ENCODE peak calls at places on chromosomes 3 and 15, in nine cellular contexts. One of them, this sample, is unnamed.

GRCh38 chr15:36784717-36785116 is 205.3 kb downstream of the CDIN1 start:
- DNase-seq in upper lobe of right lung: no peak
- DNase-seq in iris pigment epithelial cell: no peak
- DNase-seq in NK-92 treated with Interleukin-12 subunit alpha and Interleukin-12 subunit beta, amount 100 ng/mL, for 24 hours: no peak
- DNase-seq in NCI-H2029: no peak
- DNase-seq in putamen: no peak
- DNase-seq in amniotic stem cell: no peak
- DNase-seq in activated CD4-positive, alpha-beta T cell treated with anti-CD3 and anti-CD28 coated beads, Interleukin-2, amount 10 ng/mL, durations not matched to agents 7 days and 5 days: no peak
- DNase-seq in activated T-cell treated with anti-CD3 and anti-CD28 coated beads for 1 hour: no peak
- DNase-seq in this sample: no peak

GRCh38 chr3:186414735-186415419 is 52.8 kb upstream of the DGKG start:
- DNase-seq in NCI-H2029: no peak
- DNase-seq in activated CD4-positive, alpha-beta T cell treated with anti-CD3 and anti-CD28 coated beads, Interleukin-2, amount 10 ng/mL, durations not matched to agents 7 days and 5 days: no peak
- DNase-seq in iris pigment epithelial cell: peak
- DNase-seq in putamen: no peak
- DNase-seq in amniotic stem cell: no peak
- DNase-seq in upper lobe of right lung: no peak
- DNase-seq in NK-92 treated with Interleukin-12 subunit alpha and Interleukin-12 subunit beta, amount 100 ng/mL, for 24 hours: no peak
- DNase-seq in activated T-cell treated with anti-CD3 and anti-CD28 coated beads for 1 hour: no peak
- DNase-seq in this sample: no peak

GRCh38 chr15:52338891-52339290 is 43.3 kb upstream of the MYO5C start:
- DNase-seq in iris pigment epithelial cell: no peak
- DNase-seq in NK-92 treated with Interleukin-12 subunit alpha and Interleukin-12 subunit beta, amount 100 ng/mL, for 24 hours: no peak
- DNase-seq in NCI-H2029: no peak
- DNase-seq in activated CD4-positive, alpha-beta T cell treated with anti-CD3 and anti-CD28 coated beads, Interleukin-2, amount 10 ng/mL, durations not matched to agents 7 days and 5 days: no peak
- DNase-seq in activated T-cell treated with anti-CD3 and anti-CD28 coated beads for 1 hour: no peak
- DNase-seq in amniotic stem cell: no peak
- DNase-seq in putamen: peak
- DNase-seq in upper lobe of right lung: no peak
- DNase-seq in this sample: no peak

GRCh38 chr3:58008140-58009025 is at the start of gene FLNB:
- DNase-seq in activated T-cell treated with anti-CD3 and anti-CD28 coated beads for 1 hour: peak
- DNase-seq in iris pigment epithelial cell: peak
- DNase-seq in amniotic stem cell: no peak
- DNase-seq in NCI-H2029: peak
- DNase-seq in putamen: peak
- DNase-seq in upper lobe of right lung: peak
- DNase-seq in activated CD4-positive, alpha-beta T cell treated with anti-CD3 and anti-CD28 coated beads, Interleukin-2, amount 10 ng/mL, durations not matched to agents 7 days and 5 days: peak
- DNase-seq in NK-92 treated with Interleukin-12 subunit alpha and Interleukin-12 subunit beta, amount 100 ng/mL, for 24 hours: peak
- DNase-seq in this sample: peak

GRCh38 chr3:66622756-66623452 is 122.1 kb upstream of the LRIG1 start:
- DNase-seq in upper lobe of right lung: no peak
- DNase-seq in amniotic stem cell: no peak
- DNase-seq in NCI-H2029: no peak
- DNase-seq in NK-92 treated with Interleukin-12 subunit alpha and Interleukin-12 subunit beta, amount 100 ng/mL, for 24 hours: no peak
- DNase-seq in activated CD4-positive, alpha-beta T cell treated with anti-CD3 and anti-CD28 coated beads, Interleukin-2, amount 10 ng/mL, durations not matched to agents 7 days and 5 days: no peak
- DNase-seq in iris pigment epithelial cell: no peak
- DNase-seq in putamen: no peak
- DNase-seq in activated T-cell treated with anti-CD3 and anti-CD28 coated beads for 1 hour: no peak
- DNase-seq in this sample: no peak

GRCh38 chr3:159733194-159733860 is 255.3 kb upstream of the IL12A start:
- DNase-seq in activated CD4-positive, alpha-beta T cell treated with anti-CD3 and anti-CD28 coated beads, Interleukin-2, amount 10 ng/mL, durations not matched to agents 7 days and 5 days: no peak
- DNase-seq in upper lobe of right lung: no peak
- DNase-seq in activated T-cell treated with anti-CD3 and anti-CD28 coated beads for 1 hour: no peak
- DNase-seq in putamen: no peak
- DNase-seq in iris pigment epithelial cell: peak
- DNase-seq in NK-92 treated with Interleukin-12 subunit alpha and Interleukin-12 subunit beta, amount 100 ng/mL, for 24 hours: no peak
- DNase-seq in amniotic stem cell: peak
- DNase-seq in NCI-H2029: no peak
- DNase-seq in this sample: no peak

GRCh38 chr3:54633444-54634121 is 294.3 kb downstream of the LRTM1 start:
- DNase-seq in putamen: no peak
- DNase-seq in upper lobe of right lung: no peak
- DNase-seq in amniotic stem cell: no peak
- DNase-seq in NCI-H2029: no peak
- DNase-seq in activated T-cell treated with anti-CD3 and anti-CD28 coated beads for 1 hour: no peak
- DNase-seq in activated CD4-positive, alpha-beta T cell treated with anti-CD3 and anti-CD28 coated beads, Interleukin-2, amount 10 ng/mL, durations not matched to agents 7 days and 5 days: no peak
- DNase-seq in iris pigment epithelial cell: no peak
- DNase-seq in NK-92 treated with Interleukin-12 subunit alpha and Interleukin-12 subunit beta, amount 100 ng/mL, for 24 hours: no peak
- DNase-seq in this sample: no peak

GRCh38 chr3:174767406-174767805 is 91.7 kb upstream of the NAALADL2 start:
- DNase-seq in putamen: no peak
- DNase-seq in iris pigment epithelial cell: peak
- DNase-seq in activated CD4-positive, alpha-beta T cell treated with anti-CD3 and anti-CD28 coated beads, Interleukin-2, amount 10 ng/mL, durations not matched to agents 7 days and 5 days: no peak
- DNase-seq in NK-92 treated with Interleukin-12 subunit alpha and Interleukin-12 subunit beta, amount 100 ng/mL, for 24 hours: no peak
- DNase-seq in NCI-H2029: no peak
- DNase-seq in amniotic stem cell: no peak
- DNase-seq in activated T-cell treated with anti-CD3 and anti-CD28 coated beads for 1 hour: no peak
- DNase-seq in upper lobe of right lung: no peak
- DNase-seq in this sample: no peak

GRCh38 chr3:137760341-137761098 is 3.6 kb upstream of the SOX14 start:
- DNase-seq in putamen: no peak
- DNase-seq in NK-92 treated with Interleukin-12 subunit alpha and Interleukin-12 subunit beta, amount 100 ng/mL, for 24 hours: no peak
- DNase-seq in iris pigment epithelial cell: no peak
- DNase-seq in NCI-H2029: no peak
- DNase-seq in amniotic stem cell: no peak
- DNase-seq in activated CD4-positive, alpha-beta T cell treated with anti-CD3 and anti-CD28 coated beads, Interleukin-2, amount 10 ng/mL, durations not matched to agents 7 days and 5 days: no peak
- DNase-seq in activated T-cell treated with anti-CD3 and anti-CD28 coated beads for 1 hour: no peak
- DNase-seq in upper lobe of right lung: no peak
- DNase-seq in this sample: no peak

GRCh38 chr3:42063886-42064285 is 27.3 kb upstream of the TRAK1 start:
- DNase-seq in activated T-cell treated with anti-CD3 and anti-CD28 coated beads for 1 hour: no peak
- DNase-seq in NK-92 treated with Interleukin-12 subunit alpha and Interleukin-12 subunit beta, amount 100 ng/mL, for 24 hours: no peak
- DNase-seq in putamen: no peak
- DNase-seq in iris pigment epithelial cell: peak
- DNase-seq in activated CD4-positive, alpha-beta T cell treated with anti-CD3 and anti-CD28 coated beads, Interleukin-2, amount 10 ng/mL, durations not matched to agents 7 days and 5 days: no peak
- DNase-seq in NCI-H2029: no peak
- DNase-seq in upper lobe of right lung: no peak
- DNase-seq in amniotic stem cell: peak
- DNase-seq in this sample: no peak

GRCh38 chr3:158105124-158105709 is 1.0 kb downstream of the SHOX2 start:
- DNase-seq in iris pigment epithelial cell: no peak
- DNase-seq in activated CD4-positive, alpha-beta T cell treated with anti-CD3 and anti-CD28 coated beads, Interleukin-2, amount 10 ng/mL, durations not matched to agents 7 days and 5 days: no peak
- DNase-seq in putamen: no peak
- DNase-seq in amniotic stem cell: peak
- DNase-seq in upper lobe of right lung: peak
- DNase-seq in NCI-H2029: no peak
- DNase-seq in activated T-cell treated with anti-CD3 and anti-CD28 coated beads for 1 hour: no peak
- DNase-seq in NK-92 treated with Interleukin-12 subunit alpha and Interleukin-12 subunit beta, amount 100 ng/mL, for 24 hours: no peak
- DNase-seq in this sample: no peak

GRCh38 chr15:56217341-56217740 is 26.3 kb downstream of the RFX7 start:
- DNase-seq in amniotic stem cell: no peak
- DNase-seq in upper lobe of right lung: no peak
- DNase-seq in iris pigment epithelial cell: no peak
- DNase-seq in activated T-cell treated with anti-CD3 and anti-CD28 coated beads for 1 hour: no peak
- DNase-seq in putamen: no peak
- DNase-seq in NK-92 treated with Interleukin-12 subunit alpha and Interleukin-12 subunit beta, amount 100 ng/mL, for 24 hours: no peak
- DNase-seq in activated CD4-positive, alpha-beta T cell treated with anti-CD3 and anti-CD28 coated beads, Interleukin-2, amount 10 ng/mL, durations not matched to agents 7 days and 5 days: no peak
- DNase-seq in NCI-H2029: no peak
- DNase-seq in this sample: no peak

GRCh38 chr3:37909067-37909911 is 47.6 kb downstream of the CTDSPL start:
- DNase-seq in activated T-cell treated with anti-CD3 and anti-CD28 coated beads for 1 hour: no peak
- DNase-seq in activated CD4-positive, alpha-beta T cell treated with anti-CD3 and anti-CD28 coated beads, Interleukin-2, amount 10 ng/mL, durations not matched to agents 7 days and 5 days: no peak
- DNase-seq in putamen: no peak
- DNase-seq in iris pigment epithelial cell: peak
- DNase-seq in amniotic stem cell: no peak
- DNase-seq in NCI-H2029: no peak
- DNase-seq in NK-92 treated with Interleukin-12 subunit alpha and Interleukin-12 subunit beta, amount 100 ng/mL, for 24 hours: no peak
- DNase-seq in upper lobe of right lung: no peak
- DNase-seq in this sample: no peak

GRCh38 chr3:7238565-7239295 is 377.8 kb downstream of the GRM7 start:
- DNase-seq in activated CD4-positive, alpha-beta T cell treated with anti-CD3 and anti-CD28 coated beads, Interleukin-2, amount 10 ng/mL, durations not matched to agents 7 days and 5 days: no peak
- DNase-seq in NCI-H2029: no peak
- DNase-seq in iris pigment epithelial cell: no peak
- DNase-seq in activated T-cell treated with anti-CD3 and anti-CD28 coated beads for 1 hour: no peak
- DNase-seq in NK-92 treated with Interleukin-12 subunit alpha and Interleukin-12 subunit beta, amount 100 ng/mL, for 24 hours: no peak
- DNase-seq in putamen: no peak
- DNase-seq in upper lobe of right lung: no peak
- DNase-seq in amniotic stem cell: no peak
- DNase-seq in this sample: no peak

GRCh38 chr3:123338620-123339061 is 110.2 kb downstream of the ADCY5 start:
- DNase-seq in putamen: no peak
- DNase-seq in activated T-cell treated with anti-CD3 and anti-CD28 coated beads for 1 hour: no peak
- DNase-seq in upper lobe of right lung: no peak
- DNase-seq in NCI-H2029: peak
- DNase-seq in activated CD4-positive, alpha-beta T cell treated with anti-CD3 and anti-CD28 coated beads, Interleukin-2, amount 10 ng/mL, durations not matched to agents 7 days and 5 days: no peak
- DNase-seq in iris pigment epithelial cell: no peak
- DNase-seq in amniotic stem cell: no peak
- DNase-seq in NK-92 treated with Interleukin-12 subunit alpha and Interleukin-12 subunit beta, amount 100 ng/mL, for 24 hours: no peak
- DNase-seq in this sample: no peak

GRCh38 chr15:76108021-76108723 is 48.4 kb downstream of the TMEM266 start:
- DNase-seq in activated CD4-positive, alpha-beta T cell treated with anti-CD3 and anti-CD28 coated beads, Interleukin-2, amount 10 ng/mL, durations not matched to agents 7 days and 5 days: no peak
- DNase-seq in amniotic stem cell: no peak
- DNase-seq in NCI-H2029: no peak
- DNase-seq in putamen: peak
- DNase-seq in upper lobe of right lung: no peak
- DNase-seq in activated T-cell treated with anti-CD3 and anti-CD28 coated beads for 1 hour: no peak
- DNase-seq in NK-92 treated with Interleukin-12 subunit alpha and Interleukin-12 subunit beta, amount 100 ng/mL, for 24 hours: no peak
- DNase-seq in iris pigment epithelial cell: no peak
- DNase-seq in this sample: no peak

GRCh38 chr3:149611149-149611548 is 46.7 kb downstream of the WWTR1 start:
- DNase-seq in NK-92 treated with Interleukin-12 subunit alpha and Interleukin-12 subunit beta, amount 100 ng/mL, for 24 hours: no peak
- DNase-seq in activated CD4-positive, alpha-beta T cell treated with anti-CD3 and anti-CD28 coated beads, Interleukin-2, amount 10 ng/mL, durations not matched to agents 7 days and 5 days: no peak
- DNase-seq in putamen: no peak
- DNase-seq in upper lobe of right lung: no peak
- DNase-seq in amniotic stem cell: no peak
- DNase-seq in NCI-H2029: no peak
- DNase-seq in iris pigment epithelial cell: no peak
- DNase-seq in activated T-cell treated with anti-CD3 and anti-CD28 coated beads for 1 hour: no peak
- DNase-seq in this sample: no peak

GRCh38 chr15:59376735-59377134 is 4.1 kb upstream of the MYO1E start:
- DNase-seq in activated T-cell treated with anti-CD3 and anti-CD28 coated beads for 1 hour: no peak
- DNase-seq in NCI-H2029: no peak
- DNase-seq in iris pigment epithelial cell: peak
- DNase-seq in amniotic stem cell: no peak
- DNase-seq in activated CD4-positive, alpha-beta T cell treated with anti-CD3 and anti-CD28 coated beads, Interleukin-2, amount 10 ng/mL, durations not matched to agents 7 days and 5 days: no peak
- DNase-seq in NK-92 treated with Interleukin-12 subunit alpha and Interleukin-12 subunit beta, amount 100 ng/mL, for 24 hours: no peak
- DNase-seq in upper lobe of right lung: no peak
- DNase-seq in putamen: no peak
- DNase-seq in this sample: no peak

GRCh38 chr3:64303401-64303800 is 78.1 kb upstream of the PRICKLE2 start:
- DNase-seq in upper lobe of right lung: no peak
- DNase-seq in activated T-cell treated with anti-CD3 and anti-CD28 coated beads for 1 hour: no peak
- DNase-seq in NCI-H2029: no peak
- DNase-seq in amniotic stem cell: no peak
- DNase-seq in NK-92 treated with Interleukin-12 subunit alpha and Interleukin-12 subunit beta, amount 100 ng/mL, for 24 hours: no peak
- DNase-seq in activated CD4-positive, alpha-beta T cell treated with anti-CD3 and anti-CD28 coated beads, Interleukin-2, amount 10 ng/mL, durations not matched to agents 7 days and 5 days: no peak
- DNase-seq in putamen: no peak
- DNase-seq in iris pigment epithelial cell: peak
- DNase-seq in this sample: no peak

GRCh38 chr3:124592658-124593441 is 137.4 kb upstream of the UMPS start:
- DNase-seq in NCI-H2029: no peak
- DNase-seq in NK-92 treated with Interleukin-12 subunit alpha and Interleukin-12 subunit beta, amount 100 ng/mL, for 24 hours: no peak
- DNase-seq in amniotic stem cell: no peak
- DNase-seq in activated T-cell treated with anti-CD3 and anti-CD28 coated beads for 1 hour: no peak
- DNase-seq in upper lobe of right lung: peak
- DNase-seq in activated CD4-positive, alpha-beta T cell treated with anti-CD3 and anti-CD28 coated beads, Interleukin-2, amount 10 ng/mL, durations not matched to agents 7 days and 5 days: no peak
- DNase-seq in iris pigment epithelial cell: no peak
- DNase-seq in putamen: no peak
- DNase-seq in this sample: no peak

GRCh38 chr15:52295421-52295991 is at the start of gene MYO5C:
- DNase-seq in iris pigment epithelial cell: no peak
- DNase-seq in putamen: no peak
- DNase-seq in NCI-H2029: peak
- DNase-seq in activated T-cell treated with anti-CD3 and anti-CD28 coated beads for 1 hour: no peak
- DNase-seq in NK-92 treated with Interleukin-12 subunit alpha and Interleukin-12 subunit beta, amount 100 ng/mL, for 24 hours: no peak
- DNase-seq in amniotic stem cell: no peak
- DNase-seq in upper lobe of right lung: peak
- DNase-seq in activated CD4-positive, alpha-beta T cell treated with anti-CD3 and anti-CD28 coated beads, Interleukin-2, amount 10 ng/mL, durations not matched to agents 7 days and 5 days: no peak
- DNase-seq in this sample: no peak

GRCh38 chr3:126156468-126156867 is 23.9 kb downstream of the ALDH1L1 start:
- DNase-seq in NK-92 treated with Interleukin-12 subunit alpha and Interleukin-12 subunit beta, amount 100 ng/mL, for 24 hours: no peak
- DNase-seq in NCI-H2029: no peak
- DNase-seq in activated T-cell treated with anti-CD3 and anti-CD28 coated beads for 1 hour: no peak
- DNase-seq in activated CD4-positive, alpha-beta T cell treated with anti-CD3 and anti-CD28 coated beads, Interleukin-2, amount 10 ng/mL, durations not matched to agents 7 days and 5 days: no peak
- DNase-seq in iris pigment epithelial cell: no peak
- DNase-seq in amniotic stem cell: no peak
- DNase-seq in putamen: no peak
- DNase-seq in upper lobe of right lung: no peak
- DNase-seq in this sample: no peak

GRCh38 chr3:194877311-194878119 is 191.8 kb downstream of the FAM43A start:
- DNase-seq in NK-92 treated with Interleukin-12 subunit alpha and Interleukin-12 subunit beta, amount 100 ng/mL, for 24 hours: no peak
- DNase-seq in upper lobe of right lung: no peak
- DNase-seq in amniotic stem cell: no peak
- DNase-seq in activated T-cell treated with anti-CD3 and anti-CD28 coated beads for 1 hour: no peak
- DNase-seq in putamen: no peak
- DNase-seq in iris pigment epithelial cell: no peak
- DNase-seq in NCI-H2029: no peak
- DNase-seq in activated CD4-positive, alpha-beta T cell treated with anti-CD3 and anti-CD28 coated beads, Interleukin-2, amount 10 ng/mL, durations not matched to agents 7 days and 5 days: no peak
- DNase-seq in this sample: no peak

GRCh38 chr3:169241575-169241927 is 422.0 kb downstream of the MECOM start:
- DNase-seq in NCI-H2029: no peak
- DNase-seq in iris pigment epithelial cell: peak
- DNase-seq in amniotic stem cell: no peak
- DNase-seq in NK-92 treated with Interleukin-12 subunit alpha and Interleukin-12 subunit beta, amount 100 ng/mL, for 24 hours: no peak
- DNase-seq in putamen: no peak
- DNase-seq in activated CD4-positive, alpha-beta T cell treated with anti-CD3 and anti-CD28 coated beads, Interleukin-2, amount 10 ng/mL, durations not matched to agents 7 days and 5 days: no peak
- DNase-seq in activated T-cell treated with anti-CD3 and anti-CD28 coated beads for 1 hour: no peak
- DNase-seq in upper lobe of right lung: no peak
- DNase-seq in this sample: no peak

GRCh38 chr3:113560265-113560664 is 27.9 kb downstream of the SIDT1 start:
- DNase-seq in upper lobe of right lung: no peak
- DNase-seq in NCI-H2029: no peak
- DNase-seq in activated CD4-positive, alpha-beta T cell treated with anti-CD3 and anti-CD28 coated beads, Interleukin-2, amount 10 ng/mL, durations not matched to agents 7 days and 5 days: no peak
- DNase-seq in NK-92 treated with Interleukin-12 subunit alpha and Interleukin-12 subunit beta, amount 100 ng/mL, for 24 hours: no peak
- DNase-seq in amniotic stem cell: no peak
- DNase-seq in putamen: no peak
- DNase-seq in iris pigment epithelial cell: no peak
- DNase-seq in activated T-cell treated with anti-CD3 and anti-CD28 coated beads for 1 hour: no peak
- DNase-seq in this sample: no peak

This sample was measured in GM20000.